ENCODE peak calls at places on chromosomes 5 and 9, in six cellular contexts. U is Panc1; T is tibial artery; K is CD8-positive, alpha-beta memory T cell; W is ELR; L is stimulated activated CD4-positive, alpha-beta T cell treated with anti-CD3 and anti-CD28 coated beads, Interleukin-4, amount 100 ng/mL, for 1 hour. M is an unnamed sample.

GRCh38 chr5:155575861-155576260 is 562.3 kb downstream of the KIF4B start:
- DNase-seq in U (no peak), T (no peak), K (no peak), W (no peak), L (no peak), M (no peak)

GRCh38 chr9:109411818-109412352 is 86.2 kb downstream of the PTPN3 start:
- DNase-seq in U (peak; percentile 47), T (no peak), K (no peak), W (peak; percentile 57), L (no peak), M (no peak)

GRCh38 chr5:115686692-115687054 is 60.8 kb upstream of the TMED7 start:
- DNase-seq in U (no peak), T (no peak), K (no peak), W (peak; percentile 9), L (no peak), M (no peak)

GRCh38 chr9:34675048-34675714 is 12.7 kb upstream of the CCL27 start:
- DNase-seq in U (no peak), T (peak; percentile 54), K (peak; percentile 15), W (peak; percentile 85), L (peak; percentile 67), M (peak; percentile 23)

GRCh38 chr9:2596003-2596402 is 25.6 kb upstream of the VLDLR start:
- DNase-seq in U (no peak), T (no peak), K (no peak), W (no peak), L (no peak), M (no peak)

GRCh38 chr5:39800202-39800601 is 375.4 kb upstream of the DAB2 start:
- DNase-seq in U (no peak), T (no peak), K (no peak), W (no peak), L (no peak), M (no peak)

GRCh38 chr9:95912773-95913172 is 37.3 kb downstream of the ERCC6L2 start:
- DNase-seq in U (no peak), T (no peak), K (no peak), W (no peak), L (no peak), M (no peak)

GRCh38 chr5:96962540-96962991 is 26.7 kb downstream of the LNPEP start:
- DNase-seq in U (no peak), T (no peak), K (no peak), W (peak; percentile 8), L (no peak), M (no peak)

GRCh38 chr9:75876999-75877647 is 13.3 kb upstream of the PCSK5 start:
- DNase-seq in U (no peak), T (no peak), K (no peak), W (no peak), L (no peak), M (no peak)

GRCh38 chr5:177431317-177432142 is 5.1 kb downstream of the GRK6 start:
- DNase-seq in U (no peak), T (no peak), K (peak; percentile 88), W (no peak), L (peak; percentile 59), M (peak; percentile 74)

GRCh38 chr9:112489876-112490661 is 3.4 kb downstream of the KIAA1958 start:
- DNase-seq in U (no peak), T (no peak), K (no peak), W (no peak), L (no peak), M (no peak)

GRCh38 chr5:27821681-27822080 is 783.3 kb upstream of the CDH9 start:
- DNase-seq in U (no peak), T (no peak), K (no peak), W (peak; percentile 35), L (no peak), M (no peak)